ENCODE peak calls at places on chromosome 1, in six cellular contexts. L is non-pigmented ciliary epithelial cell, R is uterus, U is A172, O is cardiac fibroblast, F is mucosa of descending colon. D is an unnamed sample.

GRCh38 chr1:20361805-20362381 is 71.2 kb downstream of the VWA5B1 start:
- DNase-seq in L (no peak), R (peak; percentile 59), U (peak; percentile 44), O (peak; percentile 62), F (peak; percentile 82), D (no peak)

GRCh38 chr1:172745014-172745413 is 86.1 kb downstream of the FASLG start:
- DNase-seq in L (peak; percentile 83), R (no peak), U (peak; percentile 80), O (peak; percentile 90), F (no peak), D (peak; percentile 77)

GRCh38 chr1:209651148-209651547 is 1.1 kb downstream of the LAMB3 start:
- DNase-seq in L (no peak), R (no peak), U (peak; percentile 92), O (peak; percentile 75), F (peak; percentile 82), D (no peak)

GRCh38 chr1:76066390-76066789 is 8.2 kb upstream of the ST6GALNAC3 start:
- DNase-seq in L (peak; percentile 32), R (no peak), U (peak; percentile 5), O (no peak), F (no peak), D (no peak)

GRCh38 chr1:15515026-15515663 is 8.9 kb downstream of the CASP9 start:
- DNase-seq in L (no peak), R (no peak), U (peak; percentile 13), O (peak; percentile 14), F (no peak), D (no peak)

GRCh38 chr1:208929575-208929974 is 653.9 kb upstream of the CAMK1G start:
- DNase-seq in L (no peak), R (no peak), U (peak; percentile 45), O (peak; percentile 26), F (no peak), D (no peak)

GRCh38 chr1:40880813-40881549 is 18.8 kb upstream of the CITED4 start:
- DNase-seq in L (no peak), R (no peak), U (no peak), O (no peak), F (no peak), D (no peak)

GRCh38 chr1:145877923-145878486 is 7.7 kb downstream of the ANKRD35 start:
- DNase-seq in L (no peak), R (no peak), U (no peak), O (no peak), F (no peak), D (no peak)

GRCh38 chr1:46039571-46040052 is 92.8 kb downstream of the PIK3R3 start:
- DNase-seq in L (no peak), R (no peak), U (peak; percentile 8), O (peak; percentile 66), F (no peak), D (no peak)

GRCh38 chr1:158289722-158290570 is at the start of gene CD1C:
- DNase-seq in L (no peak), R (no peak), U (no peak), O (no peak), F (no peak), D (peak; percentile 66)

GRCh38 chr1:58842941-58843340 is 59.1 kb upstream of the JUN start:
- DNase-seq in L (no peak), R (no peak), U (no peak), O (no peak), F (no peak), D (no peak)

GRCh38 chr1:153288634-153289275 is 24.0 kb downstream of the PGLYRP3 start:
- DNase-seq in L (no peak), R (no peak), U (peak; percentile 22), O (no peak), F (peak; percentile 46), D (no peak)

GRCh38 chr1:51231121-51231520 is 5.0 kb upstream of the RNF11 start:
- DNase-seq in L (no peak), R (no peak), U (no peak), O (peak; percentile 16), F (no peak), D (no peak)

GRCh38 chr1:104467590-104467989 is 717.9 kb downstream of the AMY1C start:
- DNase-seq in L (no peak), R (no peak), U (peak; percentile 8), O (no peak), F (no peak), D (no peak)

GRCh38 chr1:9291914-9292360 is 757 bp upstream of the SPSB1 start:
- DNase-seq in L (no peak), R (peak; percentile 64), U (no peak), O (peak; percentile 75), F (peak; percentile 90), D (no peak)